ENCODE peak calls at places on chromosomes 16 and 17, in seven cellular contexts. S is dermis microvascular lymphatic vessel endothelial cell; R is stimulated activated CD8-positive, alpha-beta memory T cell treated with anti-CD3 and anti-CD28 coated beads, Interleukin-15, amount 100 ng/mL, for 24 hours; H is stimulated activated CD4-positive, alpha-beta T cell treated with anti-CD3 and anti-CD28 coated beads, Interleukin-12 subunit alpha, Interleukin-12 subunit beta, amount 100 ng/mL, for 4 hours; X is skeletal muscle cell; C is hepatic stellate cell; K is central memory CD4-positive, alpha-beta T cell. L is an unnamed sample.

GRCh38 chr17:2950846-2951245 is 112.6 kb downstream of the OR1D5 start:
- DNase-seq in K (no peak), H (no peak), R (no peak), X (no peak), S (no peak), C (no peak), L (no peak)

GRCh38 chr16:73202176-73202729 is 154.3 kb upstream of the ZFHX3 start:
- DNase-seq in H (no peak), S (no peak), C (peak), X (peak), R (no peak), K (no peak), L (no peak)

GRCh38 chr17:73410586-73411329 is 99.0 kb upstream of the CDC42EP4 start:
- DNase-seq in R (no peak), H (no peak), K (no peak), C (no peak), X (no peak), S (no peak), L (no peak)

GRCh38 chr16:52256310-52257078 is 290.4 kb downstream of the TOX3 start:
- DNase-seq in R (no peak), K (no peak), S (no peak), H (no peak), X (no peak), C (no peak), L (no peak)

GRCh38 chr17:4722678-4723240 is 8.5 kb upstream of the MED11 start:
- DNase-seq in R (no peak), S (no peak), H (no peak), K (no peak), X (no peak), C (no peak), L (no peak)

GRCh38 chr16:68134644-68135043 is 49.5 kb downstream of the NFATC3 start:
- DNase-seq in K (no peak), R (no peak), H (no peak), S (no peak), X (no peak), C (no peak), L (no peak)

GRCh38 chr16:86726340-86726739 is 148.0 kb downstream of the FOXL1 start:
- DNase-seq in X (no peak), S (no peak), R (no peak), C (no peak), H (no peak), K (no peak), L (no peak)

GRCh38 chr16:13883881-13884280 is 36.1 kb upstream of the ERCC4 start:
- DNase-seq in R (no peak), X (no peak), S (no peak), C (no peak), H (no peak), K (no peak), L (no peak)

GRCh38 chr17:60473788-60474187 is 51.5 kb downstream of the CHCT1 start:
- DNase-seq in K (no peak), C (no peak), X (no peak), R (no peak), H (no peak), S (no peak), L (no peak)

GRCh38 chr17:65794572-65794971 is 233.1 kb upstream of the AXIN2 start:
- DNase-seq in R (no peak), K (no peak), X (no peak), S (peak), H (no peak), C (no peak), L (peak)

GRCh38 chr17:27407916-27408846 is 48.1 kb upstream of the KSR1 start:
- DNase-seq in R (no peak), X (peak), K (no peak), H (no peak), C (peak), S (no peak), L (peak)

GRCh38 chr17:17124341-17124740 is 81.8 kb downstream of the PLD6 start:
- DNase-seq in S (no peak), X (no peak), K (no peak), R (no peak), C (no peak), H (no peak), L (no peak)

GRCh38 chr17:58969156-58969555 is 137.5 kb downstream of the TRIM37 start:
- DNase-seq in K (no peak), R (no peak), H (no peak), S (no peak), X (no peak), C (no peak), L (no peak)

GRCh38 chr16:4911831-4912422 is 25.0 kb downstream of the PPL start:
- DNase-seq in K (no peak), H (no peak), C (peak), R (no peak), X (no peak), S (no peak), L (no peak)

GRCh38 chr17:54901230-54901847 is 687 bp downstream of the TOM1L1 start:
- DNase-seq in X (no peak), R (no peak), H (no peak), C (peak), S (no peak), K (no peak), L (no peak)